ENCODE peak calls at places on chromosome 10, in six cellular contexts. One of them, this sample, is unnamed.

GRCh38 chr10:48633381-48634197 is 28.7 kb upstream of the ARHGAP22 start:
- DNase-seq in PC-9: no peak
- DNase-seq in left lung: no peak
- DNase-seq in SK-N-SH: no peak
- DNase-seq in IMR-90: no peak
- DNase-seq in GM23338: no peak
- DNase-seq in this sample: no peak

GRCh38 chr10:22029450-22030236 is 26.1 kb upstream of the DNAJC1 start:
- DNase-seq in left lung: no peak
- DNase-seq in GM23338: no peak
- DNase-seq in IMR-90: no peak
- DNase-seq in PC-9: no peak
- DNase-seq in SK-N-SH: no peak
- DNase-seq in this sample: no peak

GRCh38 chr10:119449210-119449584 is 93.3 kb downstream of the RGS10 start:
- DNase-seq in SK-N-SH: no peak
- DNase-seq in PC-9: no peak
- DNase-seq in IMR-90: no peak
- DNase-seq in left lung: no peak
- DNase-seq in GM23338: no peak
- DNase-seq in this sample: no peak

GRCh38 chr10:71378341-71379117 is 18.2 kb upstream of the CDH23 start:
- DNase-seq in IMR-90: no peak
- DNase-seq in SK-N-SH: no peak
- DNase-seq in left lung: no peak
- DNase-seq in GM23338: no peak
- DNase-seq in PC-9: no peak
- DNase-seq in this sample: no peak

GRCh38 chr10:50469778-50470193 is 154.0 kb downstream of the SGMS1 start:
- DNase-seq in GM23338: no peak
- DNase-seq in SK-N-SH: no peak
- DNase-seq in IMR-90: no peak
- DNase-seq in left lung: no peak
- DNase-seq in PC-9: no peak
- DNase-seq in this sample: no peak

GRCh38 chr10:28719789-28720436 is 42.6 kb downstream of the BAMBI start:
- DNase-seq in PC-9: no peak
- DNase-seq in IMR-90: peak; percentile 71
- DNase-seq in left lung: no peak
- DNase-seq in GM23338: no peak
- DNase-seq in SK-N-SH: no peak
- DNase-seq in this sample: no peak

GRCh38 chr10:132194726-132195125 is 8.0 kb downstream of the DPYSL4 start:
- DNase-seq in IMR-90: no peak
- DNase-seq in SK-N-SH: no peak
- DNase-seq in GM23338: no peak
- DNase-seq in left lung: no peak
- DNase-seq in PC-9: no peak
- DNase-seq in this sample: no peak

GRCh38 chr10:85570871-85571270 is 795.7 kb downstream of the GRID1 start:
- DNase-seq in left lung: no peak
- DNase-seq in SK-N-SH: no peak
- DNase-seq in PC-9: no peak
- DNase-seq in GM23338: no peak
- DNase-seq in IMR-90: no peak
- DNase-seq in this sample: no peak

GRCh38 chr10:84895541-84895940 is 567.2 kb downstream of the CCSER2 start:
- DNase-seq in SK-N-SH: no peak
- DNase-seq in GM23338: no peak
- DNase-seq in PC-9: no peak
- DNase-seq in IMR-90: no peak
- DNase-seq in left lung: no peak
- DNase-seq in this sample: no peak

GRCh38 chr10:99681553-99681952 is 22.2 kb downstream of the ENTPD7 start:
- DNase-seq in left lung: no peak
- DNase-seq in PC-9: no peak
- DNase-seq in SK-N-SH: no peak
- DNase-seq in IMR-90: peak; percentile 84
- DNase-seq in GM23338: no peak
- DNase-seq in this sample: no peak

GRCh38 chr10:125023862-125024495 is 82.1 kb downstream of the ZRANB1 start:
- DNase-seq in GM23338: no peak
- DNase-seq in PC-9: no peak
- DNase-seq in SK-N-SH: peak; percentile 86
- DNase-seq in IMR-90: no peak
- DNase-seq in left lung: peak; percentile 63
- DNase-seq in this sample: peak; percentile 81

GRCh38 chr10:26391701-26392695 is 46.1 kb upstream of the APBB1IP start:
- DNase-seq in GM23338: peak; percentile 66
- DNase-seq in PC-9: no peak
- DNase-seq in IMR-90: no peak
- DNase-seq in SK-N-SH: peak; percentile 6
- DNase-seq in left lung: peak; percentile 88
- DNase-seq in this sample: no peak

GRCh38 chr10:43258032-43258921 is 8.6 kb downstream of the RASGEF1A start:
- DNase-seq in IMR-90: no peak
- DNase-seq in left lung: peak; percentile 58
- DNase-seq in PC-9: no peak
- DNase-seq in SK-N-SH: peak; percentile 17
- DNase-seq in GM23338: no peak
- DNase-seq in this sample: no peak

GRCh38 chr10:126235979-126236851 is 152.1 kb downstream of the ADAM12 start:
- DNase-seq in GM23338: no peak
- DNase-seq in PC-9: peak; percentile 7
- DNase-seq in SK-N-SH: peak; percentile 74
- DNase-seq in left lung: peak; percentile 64
- DNase-seq in IMR-90: no peak
- DNase-seq in this sample: no peak

GRCh38 chr10:89431977-89432376 is 17.6 kb downstream of the IFIT5 start:
- DNase-seq in PC-9: no peak
- DNase-seq in left lung: no peak
- DNase-seq in IMR-90: peak; percentile 66
- DNase-seq in GM23338: no peak
- DNase-seq in SK-N-SH: no peak
- DNase-seq in this sample: no peak

GRCh38 chr10:30454744-30455498 is 20.9 kb downstream of the MAP3K8 start:
- DNase-seq in SK-N-SH: no peak
- DNase-seq in GM23338: no peak
- DNase-seq in PC-9: no peak
- DNase-seq in IMR-90: peak; percentile 86
- DNase-seq in left lung: no peak
- DNase-seq in this sample: no peak

GRCh38 chr10:51397695-51398094 is 301.7 kb downstream of the CSTF2T start:
- DNase-seq in GM23338: no peak
- DNase-seq in SK-N-SH: no peak
- DNase-seq in PC-9: peak; percentile 8
- DNase-seq in IMR-90: peak; percentile 84
- DNase-seq in left lung: no peak
- DNase-seq in this sample: no peak

GRCh38 chr10:29135318-29135717 is 153.6 kb upstream of the LYZL1 start:
- DNase-seq in GM23338: no peak
- DNase-seq in left lung: no peak
- DNase-seq in SK-N-SH: no peak
- DNase-seq in PC-9: no peak
- DNase-seq in IMR-90: no peak
- DNase-seq in this sample: no peak

GRCh38 chr10:114308470-114309110 is 69.5 kb downstream of the VWA2 start:
- DNase-seq in left lung: no peak
- DNase-seq in PC-9: no peak
- DNase-seq in GM23338: no peak
- DNase-seq in IMR-90: no peak
- DNase-seq in SK-N-SH: no peak
- DNase-seq in this sample: no peak

GRCh38 chr10:25501912-25502311 is 327.1 kb downstream of the GPR158 start:
- DNase-seq in left lung: no peak
- DNase-seq in PC-9: no peak
- DNase-seq in SK-N-SH: no peak
- DNase-seq in GM23338: no peak
- DNase-seq in IMR-90: no peak
- DNase-seq in this sample: no peak

GRCh38 chr10:17206210-17206709 is 4.8 kb upstream of the TRDMT1 start:
- DNase-seq in left lung: no peak
- DNase-seq in PC-9: no peak
- DNase-seq in SK-N-SH: no peak
- DNase-seq in GM23338: no peak
- DNase-seq in IMR-90: peak; percentile 93
- DNase-seq in this sample: no peak

GRCh38 chr10:113736576-113736975 is 14.9 kb upstream of the PLEKHS1 start:
- DNase-seq in SK-N-SH: no peak
- DNase-seq in left lung: no peak
- DNase-seq in IMR-90: no peak
- DNase-seq in GM23338: no peak
- DNase-seq in PC-9: no peak
- DNase-seq in this sample: no peak

GRCh38 chr10:61883376-61883997 is 18.0 kb upstream of the ARID5B start:
- DNase-seq in GM23338: no peak
- DNase-seq in PC-9: no peak
- DNase-seq in IMR-90: no peak
- DNase-seq in SK-N-SH: no peak
- DNase-seq in left lung: no peak
- DNase-seq in this sample: no peak

GRCh38 chr10:89426230-89426868 is 12.0 kb downstream of the IFIT5 start:
- DNase-seq in SK-N-SH: peak; percentile 53
- DNase-seq in GM23338: peak; percentile 77
- DNase-seq in left lung: no peak
- DNase-seq in PC-9: peak; percentile 16
- DNase-seq in IMR-90: peak; percentile 75
- DNase-seq in this sample: no peak

GRCh38 chr10:77877461-77878344 is 48.9 kb downstream of the DLG5 start:
- DNase-seq in left lung: no peak
- DNase-seq in IMR-90: peak; percentile 82
- DNase-seq in SK-N-SH: peak; percentile 80
- DNase-seq in GM23338: peak; percentile 84
- DNase-seq in PC-9: no peak
- DNase-seq in this sample: peak; percentile 80

GRCh38 chr10:5559642-5560141 is 34.9 kb downstream of the CALML3 start:
- DNase-seq in IMR-90: peak; percentile 78
- DNase-seq in left lung: no peak
- DNase-seq in PC-9: no peak
- DNase-seq in SK-N-SH: no peak
- DNase-seq in GM23338: no peak
- DNase-seq in this sample: no peak

GRCh38 chr10:4771554-4772201 is 54.3 kb upstream of the AKR1E2 start:
- DNase-seq in IMR-90: peak; percentile 85
- DNase-seq in SK-N-SH: no peak
- DNase-seq in GM23338: no peak
- DNase-seq in PC-9: no peak
- DNase-seq in left lung: no peak
- DNase-seq in this sample: no peak

GRCh38 chr10:79162861-79163662 is 94.3 kb downstream of the ZMIZ1 start:
- DNase-seq in left lung: peak; percentile 63
- DNase-seq in SK-N-SH: no peak
- DNase-seq in PC-9: peak; percentile 88
- DNase-seq in IMR-90: peak; percentile 54
- DNase-seq in GM23338: no peak
- DNase-seq in this sample: no peak

GRCh38 chr10:79165068-79165467 is 96.3 kb downstream of the ZMIZ1 start:
- DNase-seq in GM23338: no peak
- DNase-seq in IMR-90: no peak
- DNase-seq in PC-9: no peak
- DNase-seq in SK-N-SH: no peak
- DNase-seq in left lung: no peak
- DNase-seq in this sample: no peak

GRCh38 chr10:79162022-79162421 is 93.3 kb downstream of the ZMIZ1 start:
- DNase-seq in left lung: peak; percentile 68
- DNase-seq in SK-N-SH: no peak
- DNase-seq in GM23338: no peak
- DNase-seq in IMR-90: no peak
- DNase-seq in PC-9: no peak
- DNase-seq in this sample: no peak

GRCh38 chr10:79164075-79164474 is 95.3 kb downstream of the ZMIZ1 start:
- DNase-seq in IMR-90: no peak
- DNase-seq in SK-N-SH: no peak
- DNase-seq in left lung: peak; percentile 28
- DNase-seq in GM23338: no peak
- DNase-seq in PC-9: no peak
- DNase-seq in this sample: no peak

GRCh38 chr10:79163663-79163970 is 94.9 kb downstream of the ZMIZ1 start:
- DNase-seq in IMR-90: no peak
- DNase-seq in SK-N-SH: no peak
- DNase-seq in left lung: peak; percentile 58
- DNase-seq in PC-9: peak; percentile 25
- DNase-seq in GM23338: no peak
- DNase-seq in this sample: no peak
- H3K4me1 ChIP-seq in IMR-90: peaks cover 56% of the 10 kb centered on the region
- H3K4me1 ChIP-seq in SK-N-SH: peaks cover 22% of the 10 kb centered on the region
- H3K4me1 ChIP-seq in left lung: peaks cover 41% of the 10 kb centered on the region
- H3K4me1 ChIP-seq in PC-9: peaks cover 19% of the 10 kb centered on the region
- H3K4me1 ChIP-seq in GM23338: peaks cover 8% of the 10 kb centered on the region
- H3K4me1 ChIP-seq in this sample: peaks cover 53% of the 10 kb centered on the region

DNA sequence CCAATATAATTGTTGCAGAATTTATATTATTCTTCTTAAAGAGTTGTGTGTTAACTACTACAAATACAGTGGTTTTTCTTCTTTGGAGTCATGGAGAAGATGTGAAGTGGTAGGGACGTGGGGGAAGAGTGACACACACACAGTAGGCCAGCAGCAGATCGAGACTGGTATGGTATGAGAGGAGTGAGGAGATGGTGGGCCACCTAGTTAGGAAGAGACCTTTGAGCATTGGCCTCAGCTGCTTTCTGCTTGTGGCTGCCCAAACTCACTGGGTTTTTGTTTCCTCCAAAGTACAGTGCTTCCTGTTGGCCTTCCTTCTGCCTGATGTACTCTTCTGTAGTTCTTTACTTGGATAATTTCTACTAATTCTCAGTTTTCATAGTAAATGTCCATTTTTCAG is 14.6 kb downstream of the VCL start:
- DNase-seq in IMR-90: no peak
- DNase-seq in GM23338: no peak
- DNase-seq in PC-9: no peak
- DNase-seq in SK-N-SH: no peak
- DNase-seq in left lung: no peak
- DNase-seq in this sample: no peak
- H3K4me1 ChIP-seq in IMR-90: peaks cover 20% of the 10 kb centered on the region
- H3K4me1 ChIP-seq in GM23338: peaks cover 29% of the 10 kb centered on the region
- H3K4me1 ChIP-seq in PC-9: peaks cover 42% of the 10 kb centered on the region
- H3K4me1 ChIP-seq in SK-N-SH: peaks cover 61% of the 10 kb centered on the region
- H3K4me1 ChIP-seq in left lung: peaks cover 69% of the 10 kb centered on the region
- H3K4me1 ChIP-seq in this sample: peaks cover 10% of the 10 kb centered on the region

GRCh38 chr10:79434223-79434687 is 11.2 kb downstream of the ZCCHC24 start:
- DNase-seq in left lung: no peak
- DNase-seq in PC-9: no peak
- DNase-seq in SK-N-SH: no peak
- DNase-seq in GM23338: no peak
- DNase-seq in IMR-90: peak; percentile 63
- DNase-seq in this sample: peak; percentile 1
- H3K4me1 ChIP-seq in left lung: peaks cover 31% of the 10 kb centered on the region
- H3K4me1 ChIP-seq in PC-9: peaks cover 53% of the 10 kb centered on the region
- H3K4me1 ChIP-seq in SK-N-SH: peaks cover 16% of the 10 kb centered on the region
- H3K4me1 ChIP-seq in GM23338: no peaks in the 10 kb centered on the region
- H3K4me1 ChIP-seq in IMR-90: peaks cover 77% of the 10 kb centered on the region
- H3K4me1 ChIP-seq in this sample: peaks cover 3% of the 10 kb centered on the region

DNA sequence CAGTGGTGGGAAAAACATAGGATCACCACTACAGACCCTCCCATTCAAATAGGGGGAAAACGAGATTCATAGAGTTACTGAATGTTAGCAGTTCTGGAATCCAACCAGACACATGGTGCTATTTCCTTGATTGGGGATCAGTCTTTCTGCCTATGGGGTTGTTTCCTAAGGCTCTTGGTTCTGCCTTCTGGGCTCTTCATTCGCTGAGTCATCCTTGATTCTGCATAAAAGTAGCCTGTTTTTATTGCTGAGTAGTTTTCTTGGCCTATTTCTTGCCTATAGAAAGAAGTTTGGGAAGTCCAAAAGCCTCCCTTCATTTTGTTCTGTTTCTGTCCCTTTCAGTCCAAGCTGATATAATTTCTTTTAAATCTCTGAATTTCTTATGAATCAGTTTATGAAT is 99.3 kb upstream of the OIT3 start:
- DNase-seq in GM23338: no peak
- DNase-seq in PC-9: no peak
- DNase-seq in SK-N-SH: no peak
- DNase-seq in left lung: no peak
- DNase-seq in IMR-90: peak; percentile 47
- DNase-seq in this sample: no peak
- H3K4me1 ChIP-seq in GM23338: peaks cover 51% of the 10 kb centered on the region
- H3K4me1 ChIP-seq in PC-9: peaks cover 33% of the 10 kb centered on the region
- H3K4me1 ChIP-seq in SK-N-SH: no peaks in the 10 kb centered on the region
- H3K4me1 ChIP-seq in left lung: peaks cover 12% of the 10 kb centered on the region
- H3K4me1 ChIP-seq in IMR-90: peaks cover 4% of the 10 kb centered on the region
- H3K4me1 ChIP-seq in this sample: no peaks in the 10 kb centered on the region

This sample was measured in BE2C.